ENCODE peak calls at places on chromosomes 5 and 9, in four cellular contexts. K is coronary artery, F is aorta, X is thoracic aorta. L is an unnamed sample.

GRCh38 chr5:118863345-118863744 is 125.0 kb downstream of the DTWD2 start:
- DNase-seq in K (no peak), F (no peak), X (no peak), L (no peak)

GRCh38 chr5:180649297-180650039 is at the start of gene FLT4:
- DNase-seq in K (no peak), F (no peak), X (no peak), L (no peak)

GRCh38 chr5:172872997-172873491 is 39.0 kb downstream of the ERGIC1 start:
- DNase-seq in K (peak), F (peak), X (no peak), L (peak)

GRCh38 chr5:126003309-126003708 is 419.9 kb upstream of the GRAMD2B start:
- DNase-seq in K (no peak), F (peak), X (peak), L (no peak)

GRCh38 chr5:177154003-177154643 is 20.6 kb downstream of the NSD1 start:
- DNase-seq in K (no peak), F (peak), X (no peak), L (no peak)

GRCh38 chr5:145825751-145826180 is 9.4 kb downstream of the PRELID2 start:
- DNase-seq in K (no peak), F (no peak), X (no peak), L (no peak)

GRCh38 chr5:159987031-159987674 is 21.8 kb upstream of the TTC1 start:
- DNase-seq in K (no peak), F (peak), X (no peak), L (peak)

GRCh38 chr5:16593013-16593412 is 23.8 kb downstream of the RETREG1 start:
- DNase-seq in K (no peak), F (no peak), X (no peak), L (no peak)

GRCh38 chr9:133144142-133144886 is 19.4 kb downstream of the GBGT1 start:
- DNase-seq in K (no peak), F (peak), X (peak), L (peak)

GRCh38 chr5:172849636-172850453 is 15.8 kb downstream of the ERGIC1 start:
- DNase-seq in K (no peak), F (peak), X (no peak), L (no peak)

GRCh38 chr5:54165687-54166086 is 144.7 kb downstream of the ARL15 start:
- DNase-seq in K (no peak), F (no peak), X (no peak), L (no peak)

GRCh38 chr5:142864293-142865260 is 94.4 kb downstream of the ARHGAP26 start:
- DNase-seq in K (no peak), F (no peak), X (no peak), L (no peak)

GRCh38 chr5:16992006-16992405 is 55.9 kb upstream of the MYO10 start:
- DNase-seq in K (no peak), F (no peak), X (no peak), L (peak)

GRCh38 chr5:150637245-150638052 is 3.0 kb upstream of the SYNPO start:
- DNase-seq in K (no peak), F (peak), X (no peak), L (peak)

GRCh38 chr5:56638768-56639238 is 176.5 kb upstream of the MAP3K1 start:
- DNase-seq in K (no peak), F (no peak), X (no peak), L (no peak)

GRCh38 chr5:106634375-106634774 is 1036.4 kb downstream of the EFNA5 start:
- DNase-seq in K (no peak), F (no peak), X (no peak), L (no peak)

GRCh38 chr9:93900436-93900819 is 54.7 kb downstream of the BARX1 start:
- DNase-seq in K (no peak), F (no peak), X (no peak), L (no peak)

GRCh38 chr5:61019642-61020041 is 74.6 kb downstream of the NDUFAF2 start:
- DNase-seq in K (no peak), F (no peak), X (no peak), L (no peak)

GRCh38 chr9:5843450-5844249 is 10.7 kb upstream of the ERMP1 start:
- DNase-seq in K (no peak), F (no peak), X (no peak), L (peak)

GRCh38 chr9:37963936-37964739 is 60.2 kb upstream of the SLC25A51 start:
- DNase-seq in K (no peak), F (peak), X (peak), L (no peak)
- H3K27ac ChIP-seq in K (peak), F (peak), X (peak), L (no peak)

GRCh38 chr5:129461816-129462396 is 1.8 kb downstream of the ADAMTS19 start:
- DNase-seq in K (no peak), F (no peak), X (no peak), L (no peak)
- H3K4me3 ChIP-seq in K (peak), F (no peak), X (peak), L (no peak)

DNA sequence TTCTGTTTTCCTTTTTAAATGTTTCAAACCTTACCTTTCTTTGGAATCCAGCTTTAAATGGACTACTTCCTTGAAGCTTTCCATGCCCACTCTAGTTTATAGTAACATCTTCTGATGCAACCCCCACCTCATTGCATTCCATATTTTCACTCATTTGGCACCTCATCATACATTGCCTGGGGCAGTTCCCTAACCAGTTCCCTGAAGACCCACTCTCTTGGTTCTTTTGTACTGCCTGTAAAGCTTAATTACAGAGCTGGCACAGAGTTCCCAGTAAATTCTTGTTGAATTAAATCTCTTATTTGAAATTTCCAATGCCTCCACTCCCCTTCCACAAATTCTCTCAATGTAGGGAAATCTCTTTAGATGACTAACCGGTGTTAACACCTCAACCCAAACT is 257.2 kb downstream of the ARRDC3 start:
- DNase-seq in K (no peak), F (no peak), X (no peak), L (no peak)
- H3K27ac ChIP-seq in K (peak), F (peak), X (peak), L (peak)

DNA sequence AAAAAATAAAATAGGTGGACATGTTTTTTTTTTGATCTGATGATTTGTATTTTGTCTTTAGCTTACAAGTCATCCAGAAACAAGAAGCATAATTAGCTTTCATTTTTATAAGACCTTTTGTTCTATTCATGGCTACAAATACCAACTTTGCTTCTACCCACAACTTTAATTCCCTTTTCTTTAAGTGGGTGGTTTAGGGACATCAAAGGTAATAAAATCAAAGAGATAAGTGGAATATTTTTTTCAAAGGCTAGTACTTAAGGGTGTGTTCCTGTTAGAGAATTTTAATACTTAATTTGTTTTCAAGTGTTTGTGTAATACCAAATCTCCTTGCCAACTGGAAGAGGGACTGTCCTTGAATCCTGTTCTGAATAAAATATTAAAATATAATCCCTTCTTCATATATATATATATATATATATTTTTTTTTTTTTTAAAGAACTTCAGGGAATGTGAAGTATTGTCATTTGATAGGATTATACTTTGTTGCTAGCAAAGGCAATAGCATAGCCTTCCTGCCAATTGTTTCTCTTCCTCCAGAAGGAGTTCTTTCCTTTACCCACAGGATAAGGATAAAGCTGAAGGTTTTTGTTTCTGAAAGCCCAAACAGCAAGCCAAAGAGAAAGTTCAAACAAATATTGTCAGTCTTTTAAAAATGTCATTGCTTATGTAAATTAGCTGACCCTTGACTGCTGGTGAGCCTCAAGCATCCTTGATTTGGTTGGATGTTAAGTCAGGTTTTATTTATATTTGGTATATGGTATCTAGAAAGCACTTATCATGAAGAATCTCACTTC is 108.9 kb downstream of the PAM start:
- DNase-seq in K (no peak), F (no peak), X (no peak), L (no peak)
- H3K4me3 ChIP-seq in K (no peak), F (no peak), X (no peak), L (no peak)